ENCODE peak calls at places on chromosomes 13 and 19, in ten cellular contexts. One of them, this sample, is unnamed.

GRCh38 chr13:102654786-102655185 is 40.1 kb downstream of the METTL21C start:
- DNase-seq in GM23248: no peak
- DNase-seq in thoracic aorta: no peak
- DNase-seq in vagina: no peak
- DNase-seq in naive thymus-derived CD4-positive, alpha-beta T cell: no peak
- DNase-seq in fibroblast of lung: no peak
- DNase-seq in psoas muscle: no peak
- DNase-seq in breast epithelium: no peak
- DNase-seq in left lung: no peak
- DNase-seq in cardiac muscle cell: no peak
- DNase-seq in this sample: no peak

GRCh38 chr19:8088752-8089663 is 36.4 kb downstream of the CCL25 start:
- DNase-seq in GM23248: no peak
- DNase-seq in thoracic aorta: no peak
- DNase-seq in vagina: no peak
- DNase-seq in naive thymus-derived CD4-positive, alpha-beta T cell: no peak
- DNase-seq in fibroblast of lung: no peak
- DNase-seq in psoas muscle: no peak
- DNase-seq in breast epithelium: no peak
- DNase-seq in left lung: no peak
- DNase-seq in cardiac muscle cell: no peak
- DNase-seq in this sample: no peak

GRCh38 chr13:30119476-30119875 is 187.9 kb downstream of the KATNAL1 start:
- DNase-seq in GM23248: peak
- DNase-seq in thoracic aorta: no peak
- DNase-seq in vagina: no peak
- DNase-seq in naive thymus-derived CD4-positive, alpha-beta T cell: peak
- DNase-seq in fibroblast of lung: peak
- DNase-seq in psoas muscle: no peak
- DNase-seq in breast epithelium: peak
- DNase-seq in left lung: no peak
- DNase-seq in cardiac muscle cell: no peak
- DNase-seq in this sample: no peak

GRCh38 chr19:30565680-30566079 is 193.5 kb downstream of the ZNF536 start:
- DNase-seq in GM23248: no peak
- DNase-seq in thoracic aorta: no peak
- DNase-seq in vagina: no peak
- DNase-seq in naive thymus-derived CD4-positive, alpha-beta T cell: no peak
- DNase-seq in fibroblast of lung: no peak
- DNase-seq in psoas muscle: no peak
- DNase-seq in breast epithelium: no peak
- DNase-seq in left lung: no peak
- DNase-seq in cardiac muscle cell: peak
- DNase-seq in this sample: no peak

GRCh38 chr13:43363156-43363918 is 340.0 kb downstream of the DNAJC15 start:
- DNase-seq in GM23248: peak
- DNase-seq in thoracic aorta: no peak
- DNase-seq in vagina: no peak
- DNase-seq in naive thymus-derived CD4-positive, alpha-beta T cell: no peak
- DNase-seq in fibroblast of lung: peak
- DNase-seq in psoas muscle: no peak
- DNase-seq in breast epithelium: no peak
- DNase-seq in left lung: no peak
- DNase-seq in cardiac muscle cell: no peak
- DNase-seq in this sample: no peak

GRCh38 chr13:46982856-46983582 is 86.2 kb upstream of the HTR2A start:
- DNase-seq in GM23248: no peak
- DNase-seq in thoracic aorta: no peak
- DNase-seq in vagina: no peak
- DNase-seq in naive thymus-derived CD4-positive, alpha-beta T cell: no peak
- DNase-seq in fibroblast of lung: no peak
- DNase-seq in psoas muscle: no peak
- DNase-seq in breast epithelium: no peak
- DNase-seq in left lung: no peak
- DNase-seq in cardiac muscle cell: no peak
- DNase-seq in this sample: no peak

GRCh38 chr13:40776681-40777165 is 5.7 kb upstream of the MRPS31 start:
- DNase-seq in GM23248: peak
- DNase-seq in thoracic aorta: no peak
- DNase-seq in vagina: no peak
- DNase-seq in naive thymus-derived CD4-positive, alpha-beta T cell: peak
- DNase-seq in fibroblast of lung: peak
- DNase-seq in psoas muscle: no peak
- DNase-seq in breast epithelium: no peak
- DNase-seq in left lung: no peak
- DNase-seq in cardiac muscle cell: no peak
- DNase-seq in this sample: no peak

GRCh38 chr13:113883314-113883811 is 19.5 kb upstream of the GAS6 start:
- DNase-seq in GM23248: no peak
- DNase-seq in thoracic aorta: no peak
- DNase-seq in vagina: no peak
- DNase-seq in naive thymus-derived CD4-positive, alpha-beta T cell: no peak
- DNase-seq in fibroblast of lung: no peak
- DNase-seq in psoas muscle: no peak
- DNase-seq in breast epithelium: no peak
- DNase-seq in left lung: no peak
- DNase-seq in cardiac muscle cell: no peak
- DNase-seq in this sample: peak

GRCh38 chr19:8305798-8306197 is 2.4 kb downstream of the CD320 start:
- DNase-seq in GM23248: no peak
- DNase-seq in thoracic aorta: no peak
- DNase-seq in vagina: no peak
- DNase-seq in naive thymus-derived CD4-positive, alpha-beta T cell: no peak
- DNase-seq in fibroblast of lung: no peak
- DNase-seq in psoas muscle: no peak
- DNase-seq in breast epithelium: no peak
- DNase-seq in left lung: no peak
- DNase-seq in cardiac muscle cell: no peak
- DNase-seq in this sample: no peak

GRCh38 chr13:47639716-47640447 is 361.2 kb downstream of the SUCLA2 start:
- DNase-seq in GM23248: peak
- DNase-seq in thoracic aorta: no peak
- DNase-seq in vagina: no peak
- DNase-seq in naive thymus-derived CD4-positive, alpha-beta T cell: no peak
- DNase-seq in fibroblast of lung: no peak
- DNase-seq in psoas muscle: no peak
- DNase-seq in breast epithelium: no peak
- DNase-seq in left lung: no peak
- DNase-seq in cardiac muscle cell: no peak
- DNase-seq in this sample: no peak

DNA sequence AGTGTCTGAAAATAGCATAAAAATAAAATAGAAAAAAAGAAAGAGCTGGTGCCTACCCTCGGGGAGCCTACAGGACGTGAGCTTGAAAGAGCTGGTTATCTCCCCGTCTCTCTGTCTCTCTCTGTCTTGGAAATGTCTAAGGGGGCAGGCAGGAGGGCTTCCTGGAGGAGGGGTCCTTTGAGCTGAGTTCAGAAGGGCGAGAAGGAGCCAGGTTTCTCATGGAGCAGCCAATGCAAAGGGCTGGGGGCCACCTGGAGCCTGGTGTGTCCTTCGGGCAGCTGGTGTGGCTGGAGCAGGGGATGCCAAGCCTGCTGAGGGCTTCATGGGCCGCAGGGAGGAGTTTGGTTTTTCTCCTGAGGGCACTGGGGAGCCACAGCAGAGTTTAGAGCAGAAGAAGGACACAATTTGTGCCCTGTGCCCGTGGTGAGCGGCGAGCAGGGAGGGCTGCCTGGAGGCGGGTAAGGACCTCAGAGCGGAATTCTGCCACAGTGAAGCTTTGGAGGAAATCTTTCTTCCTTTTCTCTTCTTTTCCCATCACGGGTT is 38.6 kb downstream of the EFNA2 start:
- DNase-seq in GM23248: no peak
- DNase-seq in thoracic aorta: no peak
- DNase-seq in vagina: no peak
- DNase-seq in naive thymus-derived CD4-positive, alpha-beta T cell: no peak
- DNase-seq in fibroblast of lung: no peak
- DNase-seq in psoas muscle: no peak
- DNase-seq in breast epithelium: no peak
- DNase-seq in left lung: no peak
- DNase-seq in cardiac muscle cell: no peak
- DNase-seq in this sample: no peak
- H3K4me3 ChIP-seq in GM23248: no peak
- H3K4me3 ChIP-seq in thoracic aorta: peak
- H3K4me3 ChIP-seq in vagina: peak
- H3K4me3 ChIP-seq in naive thymus-derived CD4-positive, alpha-beta T cell: no peak
- H3K4me3 ChIP-seq in fibroblast of lung: peak
- H3K4me3 ChIP-seq in psoas muscle: peak
- H3K4me3 ChIP-seq in breast epithelium: peak
- H3K4me3 ChIP-seq in left lung: peak
- H3K4me3 ChIP-seq in cardiac muscle cell: no peak
- H3K4me3 ChIP-seq in this sample: peak

GRCh38 chr19:38849147-38849745 is 540 bp downstream of the HNRNPL start:
- DNase-seq in GM23248: peak
- DNase-seq in thoracic aorta: peak
- DNase-seq in vagina: no peak
- DNase-seq in naive thymus-derived CD4-positive, alpha-beta T cell: peak
- DNase-seq in fibroblast of lung: peak
- DNase-seq in psoas muscle: peak
- DNase-seq in breast epithelium: peak
- DNase-seq in left lung: peak
- DNase-seq in cardiac muscle cell: peak
- DNase-seq in this sample: peak

GRCh38 chr19:38850231-38850975 is 617 bp upstream of the HNRNPL start:
- DNase-seq in GM23248: peak
- DNase-seq in thoracic aorta: peak
- DNase-seq in vagina: peak
- DNase-seq in naive thymus-derived CD4-positive, alpha-beta T cell: peak
- DNase-seq in fibroblast of lung: peak
- DNase-seq in psoas muscle: peak
- DNase-seq in breast epithelium: peak
- DNase-seq in left lung: peak
- DNase-seq in cardiac muscle cell: peak
- DNase-seq in this sample: peak

GRCh38 chr19:38849746-38850230 is at the start of gene HNRNPL:
- DNase-seq in GM23248: no peak
- DNase-seq in thoracic aorta: no peak
- DNase-seq in vagina: no peak
- DNase-seq in naive thymus-derived CD4-positive, alpha-beta T cell: no peak
- DNase-seq in fibroblast of lung: no peak
- DNase-seq in psoas muscle: peak
- DNase-seq in breast epithelium: no peak
- DNase-seq in left lung: peak
- DNase-seq in cardiac muscle cell: no peak
- DNase-seq in this sample: peak

GRCh38 chr19:38846097-38846496 is 3.7 kb downstream of the HNRNPL start:
- DNase-seq in GM23248: no peak
- DNase-seq in thoracic aorta: no peak
- DNase-seq in vagina: no peak
- DNase-seq in naive thymus-derived CD4-positive, alpha-beta T cell: no peak
- DNase-seq in fibroblast of lung: no peak
- DNase-seq in psoas muscle: no peak
- DNase-seq in breast epithelium: no peak
- DNase-seq in left lung: no peak
- DNase-seq in cardiac muscle cell: no peak
- DNase-seq in this sample: no peak

DNA sequence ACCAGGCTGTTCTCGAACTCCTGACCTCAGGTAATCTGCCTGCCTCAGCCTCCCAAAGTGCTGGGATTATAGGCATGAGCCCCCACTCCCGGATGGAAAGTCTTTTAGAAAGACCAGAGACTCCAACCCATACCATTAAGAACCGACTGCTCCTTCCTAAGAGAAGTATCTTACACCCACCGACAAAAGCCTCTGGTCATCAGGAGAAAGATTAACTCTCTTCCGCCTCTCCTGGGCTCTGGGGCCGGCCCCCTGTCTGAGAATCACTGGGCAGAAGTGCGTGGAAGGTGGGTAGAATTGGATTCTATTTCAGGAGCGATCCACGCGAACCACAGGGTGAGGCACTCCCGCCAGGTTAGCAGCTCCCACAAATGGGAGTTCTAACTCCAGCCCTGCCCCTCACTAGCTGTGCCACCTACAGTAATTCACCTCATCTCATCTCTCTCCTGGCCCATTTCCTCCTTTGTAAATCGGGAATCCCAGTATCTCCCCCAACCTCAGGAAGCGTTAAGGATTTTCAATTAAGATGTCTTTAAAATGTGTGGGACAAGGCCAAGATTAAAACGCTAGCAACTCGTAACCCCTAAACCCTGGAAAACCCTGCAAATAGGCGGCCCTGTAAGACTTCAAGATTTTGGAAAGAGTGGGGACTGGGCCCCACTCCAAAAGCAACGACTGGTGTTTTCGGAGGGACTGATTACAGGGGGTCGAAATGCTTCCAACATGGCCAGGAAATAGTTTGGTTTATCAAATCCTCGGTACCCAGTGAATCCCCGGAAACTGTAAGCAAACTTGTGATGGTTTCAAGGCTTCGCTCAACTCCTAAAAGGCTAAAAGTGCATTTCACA is 1.3 kb downstream of the HNRNPL start:
- DNase-seq in GM23248: peak
- DNase-seq in thoracic aorta: no peak
- DNase-seq in vagina: no peak
- DNase-seq in naive thymus-derived CD4-positive, alpha-beta T cell: no peak
- DNase-seq in fibroblast of lung: no peak
- DNase-seq in psoas muscle: no peak
- DNase-seq in breast epithelium: no peak
- DNase-seq in left lung: no peak
- DNase-seq in cardiac muscle cell: no peak
- DNase-seq in this sample: no peak
- H3K27ac ChIP-seq in GM23248: peak
- H3K27ac ChIP-seq in thoracic aorta: peak
- H3K27ac ChIP-seq in vagina: peak
- H3K27ac ChIP-seq in naive thymus-derived CD4-positive, alpha-beta T cell: peak
- H3K27ac ChIP-seq in fibroblast of lung: peak
- H3K27ac ChIP-seq in psoas muscle: peak
- H3K27ac ChIP-seq in breast epithelium: peak
- H3K27ac ChIP-seq in left lung: peak
- H3K27ac ChIP-seq in cardiac muscle cell: peak
- H3K27ac ChIP-seq in this sample: peak

GRCh38 chr19:43773725-43774102 is 7.1 kb downstream of the KCNN4 start:
- DNase-seq in GM23248: no peak
- DNase-seq in thoracic aorta: no peak
- DNase-seq in vagina: no peak
- DNase-seq in naive thymus-derived CD4-positive, alpha-beta T cell: no peak
- DNase-seq in fibroblast of lung: no peak
- DNase-seq in psoas muscle: no peak
- DNase-seq in breast epithelium: no peak
- DNase-seq in left lung: no peak
- DNase-seq in cardiac muscle cell: no peak
- DNase-seq in this sample: no peak
- H3K4me3 ChIP-seq in GM23248: no peak
- H3K4me3 ChIP-seq in thoracic aorta: no peak
- H3K4me3 ChIP-seq in vagina: no peak
- H3K4me3 ChIP-seq in naive thymus-derived CD4-positive, alpha-beta T cell: no peak
- H3K4me3 ChIP-seq in fibroblast of lung: no peak
- H3K4me3 ChIP-seq in psoas muscle: peak
- H3K4me3 ChIP-seq in breast epithelium: no peak
- H3K4me3 ChIP-seq in left lung: no peak
- H3K4me3 ChIP-seq in cardiac muscle cell: no peak
- H3K4me3 ChIP-seq in this sample: no peak

DNA sequence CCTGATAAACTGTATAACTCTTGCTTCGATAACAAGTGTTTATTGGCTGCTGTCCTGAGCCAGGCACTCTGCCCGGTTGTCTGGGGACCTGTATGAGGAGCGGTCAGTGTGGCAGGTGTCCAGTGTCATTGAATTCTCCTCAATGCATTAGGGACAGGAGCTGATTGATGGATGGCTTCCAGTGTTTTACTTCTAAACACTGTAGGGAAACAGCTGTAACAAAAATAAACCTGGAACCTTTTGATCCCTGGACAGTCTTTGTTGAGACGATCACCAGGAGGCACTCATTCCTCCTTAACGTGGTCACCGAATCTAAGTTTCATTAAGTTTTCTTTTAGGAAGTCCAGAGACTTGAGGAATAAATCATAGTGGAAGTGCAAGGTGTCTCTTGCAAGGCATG is 17.9 kb downstream of the UBAC2 start:
- DNase-seq in GM23248: no peak
- DNase-seq in thoracic aorta: no peak
- DNase-seq in vagina: no peak
- DNase-seq in naive thymus-derived CD4-positive, alpha-beta T cell: no peak
- DNase-seq in fibroblast of lung: peak
- DNase-seq in psoas muscle: peak
- DNase-seq in breast epithelium: no peak
- DNase-seq in left lung: peak
- DNase-seq in cardiac muscle cell: no peak
- DNase-seq in this sample: peak
- H3K27ac ChIP-seq in GM23248: no peak
- H3K27ac ChIP-seq in thoracic aorta: no peak
- H3K27ac ChIP-seq in vagina: no peak
- H3K27ac ChIP-seq in naive thymus-derived CD4-positive, alpha-beta T cell: peak
- H3K27ac ChIP-seq in fibroblast of lung: no peak
- H3K27ac ChIP-seq in psoas muscle: peak
- H3K27ac ChIP-seq in breast epithelium: no peak
- H3K27ac ChIP-seq in left lung: no peak
- H3K27ac ChIP-seq in cardiac muscle cell: peak
- H3K27ac ChIP-seq in this sample: peak

This sample was measured in right cardiac atrium.